ENCODE peak calls at places on chromosomes 11 and 22, in ten cellular contexts. A, Q, J, O, E, U, N, V, L and B are unnamed samples.

GRCh38 chr22:35257321-35258143 is at the start of gene HMGXB4:
- DNase-seq in A (peak; percentile 74), Q (peak; percentile 85), J (peak; percentile 93), O (peak; percentile 94), E (peak; percentile 92), U (peak; percentile 95), N (peak; percentile 90), V (peak; percentile 96), L (peak; percentile 91), B (peak; percentile 82)

GRCh38 chr22:44839061-44839460 is 86.7 kb downstream of the ARHGAP8 start:
- DNase-seq in A (no peak), Q (no peak), J (no peak), O (no peak), E (no peak), U (no peak), N (no peak), V (no peak), L (no peak), B (no peak)

GRCh38 chr11:134047586-134047999 is 21.3 kb upstream of the JAM3 start:
- DNase-seq in A (no peak), Q (no peak), J (peak; percentile 37), O (no peak), E (peak; percentile 84), U (no peak), N (peak; percentile 93), V (no peak), L (peak; percentile 81), B (no peak)

GRCh38 chr11:70397336-70397982 is 870 bp upstream of the CTTN start:
- DNase-seq in A (no peak), Q (no peak), J (peak; percentile 47), O (peak; percentile 49), E (no peak), U (peak; percentile 38), N (peak; percentile 42), V (peak; percentile 44), L (no peak), B (no peak)

GRCh38 chr11:120839846-120840402 is 184.0 kb upstream of the TBCEL start:
- DNase-seq in A (no peak), Q (no peak), J (no peak), O (no peak), E (no peak), U (no peak), N (no peak), V (no peak), L (no peak), B (no peak)

GRCh38 chr22:26430600-26430999 is 1.5 kb downstream of the ASPHD2 start:
- DNase-seq in A (no peak), Q (no peak), J (no peak), O (peak; percentile 49), E (no peak), U (no peak), N (no peak), V (no peak), L (no peak), B (no peak)

GRCh38 chr11:37230865-37231264 is 632.8 kb upstream of the RAG2 start:
- DNase-seq in A (no peak), Q (no peak), J (no peak), O (no peak), E (no peak), U (no peak), N (no peak), V (no peak), L (no peak), B (no peak)

GRCh38 chr11:129935723-129936122 is 40.3 kb upstream of the NFRKB start:
- DNase-seq in A (no peak), Q (no peak), J (no peak), O (no peak), E (no peak), U (no peak), N (no peak), V (peak; percentile 83), L (no peak), B (no peak)

GRCh38 chr11:134500621-134501020 is 88.6 kb upstream of the B3GAT1 start:
- DNase-seq in A (no peak), Q (no peak), J (no peak), O (no peak), E (no peak), U (no peak), N (no peak), V (no peak), L (no peak), B (no peak)

GRCh38 chr11:13928566-13929251 is 33.8 kb upstream of the SPON1 start:
- DNase-seq in A (no peak), Q (no peak), J (peak; percentile 67), O (no peak), E (no peak), U (peak; percentile 48), N (peak; percentile 89), V (no peak), L (no peak), B (no peak)

GRCh38 chr11:120128392-120129172 is 9.3 kb downstream of the TRIM29 start:
- DNase-seq in A (no peak), Q (no peak), J (no peak), O (no peak), E (peak; percentile 49), U (peak; percentile 80), N (peak; percentile 12), V (no peak), L (peak; percentile 7), B (no peak)

GRCh38 chr11:74936087-74936486 is 12.8 kb downstream of the XRRA1 start:
- DNase-seq in A (no peak), Q (no peak), J (no peak), O (no peak), E (no peak), U (no peak), N (no peak), V (no peak), L (no peak), B (no peak)

GRCh38 chr11:74935285-74935684 is 13.6 kb downstream of the XRRA1 start:
- DNase-seq in A (no peak), Q (no peak), J (no peak), O (no peak), E (no peak), U (no peak), N (no peak), V (no peak), L (no peak), B (no peak)

GRCh38 chr11:74941492-74941891 is 7.4 kb downstream of the XRRA1 start:
- DNase-seq in A (no peak), Q (no peak), J (peak; percentile 13), O (no peak), E (no peak), U (no peak), N (no peak), V (no peak), L (no peak), B (no peak)

GRCh38 chr11:74936976-74937375 is 11.9 kb downstream of the XRRA1 start:
- DNase-seq in A (no peak), Q (no peak), J (no peak), O (no peak), E (no peak), U (no peak), N (no peak), V (no peak), L (no peak), B (no peak)

GRCh38 chr11:74937696-74938475 is 11.0 kb downstream of the XRRA1 start:
- DNase-seq in A (no peak), Q (no peak), J (peak; percentile 26), O (no peak), E (no peak), U (no peak), N (peak; percentile 48), V (no peak), L (no peak), B (no peak)
- TF ChIP-seq CTCF in A (no peak), Q (no peak), J (no peak), O (no peak), E (no peak), U (no peak), N (no peak), V (no peak), L (no peak), B (no peak)

GRCh38 chr22:46993626-46994025 is 231.2 kb downstream of the TBC1D22A start:
- DNase-seq in A (no peak), Q (no peak), J (no peak), O (no peak), E (no peak), U (no peak), N (no peak), V (no peak), L (no peak), B (no peak)

GRCh38 chr22:46991666-46992065 is 229.2 kb downstream of the TBC1D22A start:
- DNase-seq in A (no peak), Q (no peak), J (no peak), O (no peak), E (no peak), U (no peak), N (no peak), V (no peak), L (no peak), B (no peak)

GRCh38 chr22:46994265-46994664 is 231.8 kb downstream of the TBC1D22A start:
- DNase-seq in A (no peak), Q (no peak), J (no peak), O (no peak), E (no peak), U (no peak), N (no peak), V (no peak), L (no peak), B (no peak)

GRCh38 chr22:46992121-46992731 is 229.8 kb downstream of the TBC1D22A start:
- DNase-seq in A (no peak), Q (no peak), J (no peak), O (no peak), E (no peak), U (no peak), N (no peak), V (peak; percentile 41), L (no peak), B (no peak)

GRCh38 chr22:46990937-46991520 is 228.6 kb downstream of the TBC1D22A start:
- DNase-seq in A (no peak), Q (no peak), J (no peak), O (no peak), E (no peak), U (no peak), N (no peak), V (no peak), L (no peak), B (no peak)
- TF ChIP-seq CTCF in A (no peak), Q (no peak), J (no peak), O (no peak), E (no peak), U (no peak), N (no peak), V (peak; percentile 32), L (no peak), B (no peak)

DNA sequence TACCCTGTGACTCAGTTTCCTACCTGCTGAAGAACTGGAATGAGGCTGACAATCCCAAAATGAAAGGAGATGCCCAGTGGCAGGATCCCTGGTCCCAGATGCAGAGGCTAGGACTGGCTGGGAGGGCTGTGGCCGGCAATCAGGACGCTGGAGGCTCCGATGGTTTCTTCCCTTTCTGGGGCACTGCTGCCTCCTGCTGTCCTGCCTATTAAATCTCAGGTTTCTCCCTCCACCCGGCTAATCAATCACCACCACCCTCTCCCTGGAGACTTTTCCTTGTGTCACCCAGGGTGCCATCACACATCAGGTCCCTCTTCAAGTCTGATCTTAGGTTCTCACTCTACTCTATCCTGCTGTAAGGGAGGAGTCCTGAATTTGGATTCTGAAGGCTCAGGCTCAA is 82.6 kb downstream of the RCN1 start:
- DNase-seq in A (no peak), Q (no peak), J (peak; percentile 80), O (peak; percentile 50), E (peak; percentile 30), U (peak; percentile 80), N (peak; percentile 79), V (peak; percentile 88), L (peak; percentile 48), B (no peak)
- TF ChIP-seq CTCF in A (no peak), Q (no peak), J (peak; percentile 87), O (peak; percentile 48), E (peak; percentile 41), U (peak; percentile 62), N (peak; percentile 78), V (peak; percentile 86), L (peak; percentile 75), B (peak; percentile 45)

GRCh38 chr11:67558084-67558772 is 25.4 kb upstream of the GSTP1 start:
- DNase-seq in A (no peak), Q (no peak), J (no peak), O (peak; percentile 63), E (no peak), U (no peak), N (peak; percentile 34), V (no peak), L (peak; percentile 62), B (no peak)
- TF ChIP-seq CTCF in A (no peak), Q (no peak), J (no peak), O (no peak), E (no peak), U (no peak), N (no peak), V (no peak), L (no peak), B (no peak)